ENCODE peak calls at places on chromosomes 13 and 19, in six cellular contexts. One of them, this sample, is unnamed.

GRCh38 chr19:54391589-54392061 is 23.6 kb upstream of the TTYH1 start:
- DNase-seq in PC-9: no peak
- DNase-seq in MM.1S: no peak
- DNase-seq in GM23338: peak; percentile 71
- DNase-seq in endothelial cell of umbilical vein: no peak
- DNase-seq in PC-3: peak; percentile 58
- DNase-seq in this sample: peak; percentile 32

GRCh38 chr19:55597493-55597892 is 1.8 kb downstream of the FIZ1 start:
- DNase-seq in PC-9: peak; percentile 30
- DNase-seq in MM.1S: no peak
- DNase-seq in GM23338: no peak
- DNase-seq in endothelial cell of umbilical vein: no peak
- DNase-seq in PC-3: no peak
- DNase-seq in this sample: no peak

GRCh38 chr19:4443188-4443587 is 14.4 kb downstream of the UBXN6 start:
- DNase-seq in PC-9: no peak
- DNase-seq in MM.1S: no peak
- DNase-seq in GM23338: no peak
- DNase-seq in endothelial cell of umbilical vein: no peak
- DNase-seq in PC-3: no peak
- DNase-seq in this sample: no peak

GRCh38 chr19:50459638-50460037 is 16.7 kb upstream of the EMC10 start:
- DNase-seq in PC-9: no peak
- DNase-seq in MM.1S: no peak
- DNase-seq in GM23338: no peak
- DNase-seq in endothelial cell of umbilical vein: no peak
- DNase-seq in PC-3: no peak
- DNase-seq in this sample: no peak

GRCh38 chr19:38726761-38727301 is 17.4 kb downstream of the CAPN12 start:
- DNase-seq in PC-9: no peak
- DNase-seq in MM.1S: no peak
- DNase-seq in GM23338: no peak
- DNase-seq in endothelial cell of umbilical vein: no peak
- DNase-seq in PC-3: no peak
- DNase-seq in this sample: no peak

GRCh38 chr19:13633109-13633508 is 126.8 kb upstream of the CACNA1A start:
- DNase-seq in PC-9: no peak
- DNase-seq in MM.1S: no peak
- DNase-seq in GM23338: peak; percentile 60
- DNase-seq in endothelial cell of umbilical vein: peak; percentile 80
- DNase-seq in PC-3: peak; percentile 58
- DNase-seq in this sample: peak; percentile 74

GRCh38 chr19:17136026-17136425 is 60.4 kb downstream of the MYO9B start:
- DNase-seq in PC-9: no peak
- DNase-seq in MM.1S: no peak
- DNase-seq in GM23338: peak; percentile 37
- DNase-seq in endothelial cell of umbilical vein: peak; percentile 25
- DNase-seq in PC-3: no peak
- DNase-seq in this sample: no peak

GRCh38 chr19:19105365-19106060 is 32.8 kb downstream of the TMEM161A start:
- DNase-seq in PC-9: no peak
- DNase-seq in MM.1S: no peak
- DNase-seq in GM23338: peak; percentile 96
- DNase-seq in endothelial cell of umbilical vein: peak; percentile 49
- DNase-seq in PC-3: peak; percentile 14
- DNase-seq in this sample: peak; percentile 83

GRCh38 chr19:8576273-8576993 is 809 bp downstream of the MYO1F start:
- DNase-seq in PC-9: peak; percentile 33
- DNase-seq in MM.1S: no peak
- DNase-seq in GM23338: no peak
- DNase-seq in endothelial cell of umbilical vein: no peak
- DNase-seq in PC-3: peak; percentile 21
- DNase-seq in this sample: no peak

GRCh38 chr13:66994097-66994496 is 236.0 kb downstream of the PCDH9 start:
- DNase-seq in PC-9: no peak
- DNase-seq in MM.1S: peak; percentile 8
- DNase-seq in GM23338: peak; percentile 95
- DNase-seq in endothelial cell of umbilical vein: peak; percentile 81
- DNase-seq in PC-3: no peak
- DNase-seq in this sample: peak; percentile 75

GRCh38 chr19:10543420-10544241 is at the start of gene ATG4D:
- DNase-seq in PC-9: peak; percentile 87
- DNase-seq in MM.1S: peak; percentile 90
- DNase-seq in GM23338: peak; percentile 93
- DNase-seq in endothelial cell of umbilical vein: peak; percentile 58
- DNase-seq in PC-3: peak; percentile 81
- DNase-seq in this sample: peak; percentile 86

GRCh38 chr19:43700368-43701015 is 15.4 kb upstream of the IRGC start:
- DNase-seq in PC-9: no peak
- DNase-seq in MM.1S: peak; percentile 14
- DNase-seq in GM23338: no peak
- DNase-seq in endothelial cell of umbilical vein: peak; percentile 69
- DNase-seq in PC-3: peak; percentile 70
- DNase-seq in this sample: peak; percentile 21

GRCh38 chr19:31553112-31553843 is 204.0 kb upstream of the TSHZ3 start:
- DNase-seq in PC-9: no peak
- DNase-seq in MM.1S: no peak
- DNase-seq in GM23338: no peak
- DNase-seq in endothelial cell of umbilical vein: no peak
- DNase-seq in PC-3: peak; percentile 6
- DNase-seq in this sample: no peak

GRCh38 chr13:107252428-107252827 is 684.5 kb upstream of the ARGLU1 start:
- DNase-seq in PC-9: no peak
- DNase-seq in MM.1S: no peak
- DNase-seq in GM23338: no peak
- DNase-seq in endothelial cell of umbilical vein: no peak
- DNase-seq in PC-3: no peak
- DNase-seq in this sample: no peak

GRCh38 chr13:70043685-70044084 is 63.9 kb upstream of the ATXN8OS start:
- DNase-seq in PC-9: no peak
- DNase-seq in MM.1S: no peak
- DNase-seq in GM23338: no peak
- DNase-seq in endothelial cell of umbilical vein: no peak
- DNase-seq in PC-3: peak; percentile 8
- DNase-seq in this sample: no peak

GRCh38 chr13:113747291-113747833 is 11.7 kb upstream of the TMEM255B start:
- DNase-seq in PC-9: no peak
- DNase-seq in MM.1S: no peak
- DNase-seq in GM23338: no peak
- DNase-seq in endothelial cell of umbilical vein: no peak
- DNase-seq in PC-3: no peak
- DNase-seq in this sample: no peak

GRCh38 chr13:93364166-93364565 is 137.6 kb downstream of the GPC6 start:
- DNase-seq in PC-9: no peak
- DNase-seq in MM.1S: no peak
- DNase-seq in GM23338: no peak
- DNase-seq in endothelial cell of umbilical vein: no peak
- DNase-seq in PC-3: peak; percentile 61
- DNase-seq in this sample: no peak

GRCh38 chr19:10751109-10751972 is 33.5 kb downstream of the DNM2 start:
- DNase-seq in PC-9: no peak
- DNase-seq in MM.1S: no peak
- DNase-seq in GM23338: peak; percentile 39
- DNase-seq in endothelial cell of umbilical vein: peak; percentile 46
- DNase-seq in PC-3: no peak
- DNase-seq in this sample: no peak

GRCh38 chr13:104256701-104257100 is 1190.5 kb upstream of the SLC10A2 start:
- DNase-seq in PC-9: no peak
- DNase-seq in MM.1S: no peak
- DNase-seq in GM23338: no peak
- DNase-seq in endothelial cell of umbilical vein: no peak
- DNase-seq in PC-3: no peak
- DNase-seq in this sample: no peak

GRCh38 chr13:33494596-33495214 is 209.2 kb upstream of the STARD13 start:
- DNase-seq in PC-9: peak; percentile 42
- DNase-seq in MM.1S: no peak
- DNase-seq in GM23338: peak; percentile 20
- DNase-seq in endothelial cell of umbilical vein: peak; percentile 99
- DNase-seq in PC-3: peak; percentile 86
- DNase-seq in this sample: peak; percentile 96

GRCh38 chr13:79870766-79871165 is 389.8 kb downstream of the NDFIP2 start:
- DNase-seq in PC-9: no peak
- DNase-seq in MM.1S: no peak
- DNase-seq in GM23338: no peak
- DNase-seq in endothelial cell of umbilical vein: peak; percentile 10
- DNase-seq in PC-3: no peak
- DNase-seq in this sample: no peak

GRCh38 chr13:44853641-44854040 is 135.6 kb downstream of the NUFIP1 start:
- DNase-seq in PC-9: peak; percentile 77
- DNase-seq in MM.1S: no peak
- DNase-seq in GM23338: no peak
- DNase-seq in endothelial cell of umbilical vein: peak; percentile 23
- DNase-seq in PC-3: peak; percentile 69
- DNase-seq in this sample: no peak

GRCh38 chr13:111312944-111313590 is 7.4 kb upstream of the TEX29 start:
- DNase-seq in PC-9: no peak
- DNase-seq in MM.1S: no peak
- DNase-seq in GM23338: no peak
- DNase-seq in endothelial cell of umbilical vein: no peak
- DNase-seq in PC-3: no peak
- DNase-seq in this sample: no peak

GRCh38 chr19:13206581-13206980 is 56.4 kb downstream of the IER2 start:
- DNase-seq in PC-9: no peak
- DNase-seq in MM.1S: no peak
- DNase-seq in GM23338: no peak
- DNase-seq in endothelial cell of umbilical vein: no peak
- DNase-seq in PC-3: no peak
- DNase-seq in this sample: no peak

GRCh38 chr13:106536244-106537034 is 977 bp upstream of the EFNB2 start:
- DNase-seq in PC-9: peak; percentile 70
- DNase-seq in MM.1S: peak; percentile 88
- DNase-seq in GM23338: peak; percentile 96
- DNase-seq in endothelial cell of umbilical vein: peak; percentile 94
- DNase-seq in PC-3: peak; percentile 85
- DNase-seq in this sample: peak; percentile 89

GRCh38 chr13:111900390-111901180 is 166.4 kb upstream of the SOX1 start:
- DNase-seq in PC-9: no peak
- DNase-seq in MM.1S: no peak
- DNase-seq in GM23338: no peak
- DNase-seq in endothelial cell of umbilical vein: no peak
- DNase-seq in PC-3: no peak
- DNase-seq in this sample: no peak

GRCh38 chr19:3073159-3073563 is 10.9 kb upstream of the TLE5 start:
- DNase-seq in PC-9: peak; percentile 55
- DNase-seq in MM.1S: no peak
- DNase-seq in GM23338: peak; percentile 53
- DNase-seq in endothelial cell of umbilical vein: peak; percentile 48
- DNase-seq in PC-3: no peak
- DNase-seq in this sample: peak; percentile 93

GRCh38 chr19:855142-855541 is 3.0 kb downstream of the ELANE start:
- DNase-seq in PC-9: no peak
- DNase-seq in MM.1S: no peak
- DNase-seq in GM23338: no peak
- DNase-seq in endothelial cell of umbilical vein: no peak
- DNase-seq in PC-3: no peak
- DNase-seq in this sample: no peak
- TF ChIP-seq EZH2 in PC-9: no peak
- TF ChIP-seq EZH2 in MM.1S: no peak
- TF ChIP-seq EZH2 in GM23338: no peak
- TF ChIP-seq EZH2 in endothelial cell of umbilical vein: no peak
- TF ChIP-seq EZH2 in PC-3: no peak
- TF ChIP-seq EZH2 in this sample: no peak

GRCh38 chr19:6952956-6953355 is 65.6 kb downstream of the ADGRE1 start:
- DNase-seq in PC-9: no peak
- DNase-seq in MM.1S: peak; percentile 35
- DNase-seq in GM23338: no peak
- DNase-seq in endothelial cell of umbilical vein: no peak
- DNase-seq in PC-3: no peak
- DNase-seq in this sample: no peak
- TF ChIP-seq CTCF in PC-9: no peak
- TF ChIP-seq CTCF in MM.1S: peak; percentile 42
- TF ChIP-seq CTCF in GM23338: no peak
- TF ChIP-seq CTCF in endothelial cell of umbilical vein: no peak
- TF ChIP-seq CTCF in PC-3: no peak
- TF ChIP-seq CTCF in this sample: no peak

DNA sequence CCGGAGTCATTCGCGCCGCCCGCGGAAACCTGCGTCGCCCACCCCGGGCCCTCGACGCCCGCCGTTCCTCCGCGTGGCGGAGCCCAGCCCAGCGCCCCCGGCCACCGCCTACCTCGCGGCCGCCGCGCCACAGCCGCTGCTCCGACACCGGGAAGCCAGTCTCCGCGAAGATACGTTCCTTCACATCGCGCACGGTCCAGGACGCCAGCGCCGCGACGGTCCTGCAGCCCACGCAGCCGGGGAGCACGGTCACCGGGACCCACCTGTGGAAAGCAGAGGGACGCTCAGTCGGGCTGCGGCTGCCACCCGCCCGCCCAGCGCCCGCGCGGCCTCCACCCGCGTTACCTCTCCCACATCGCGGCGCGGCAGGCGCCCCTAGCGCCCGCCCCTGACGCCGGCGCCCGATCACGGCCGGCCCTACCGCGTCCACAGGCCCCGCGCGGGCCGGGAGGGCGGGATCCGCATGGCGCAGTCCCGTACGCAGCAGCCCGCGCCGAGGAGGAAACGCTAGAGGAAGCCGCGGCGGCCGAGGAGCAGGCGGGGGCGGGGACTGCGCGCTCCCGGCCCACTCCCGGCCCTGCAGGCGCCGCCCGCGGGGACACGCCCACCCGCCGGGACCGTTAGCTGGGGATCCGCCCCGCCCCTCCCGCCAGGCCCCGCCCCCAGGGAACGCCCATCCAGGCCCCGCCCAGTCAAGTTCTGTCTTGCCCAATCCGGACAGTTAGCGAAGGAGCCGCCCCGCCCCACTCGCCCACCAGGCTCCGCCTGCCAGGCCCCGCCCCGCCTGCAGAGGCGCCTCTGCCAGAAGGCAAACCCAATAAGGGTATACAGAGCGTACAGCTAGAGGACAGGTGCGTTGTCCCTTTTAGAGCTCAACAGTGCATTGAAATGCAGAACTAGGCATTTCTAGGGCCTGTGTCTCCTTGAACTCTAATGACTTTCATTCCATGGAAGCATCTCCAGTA is 58.2 kb downstream of the SACS start:
- DNase-seq in PC-9: peak; percentile 56
- DNase-seq in MM.1S: peak; percentile 81
- DNase-seq in GM23338: peak; percentile 93
- DNase-seq in endothelial cell of umbilical vein: peak; percentile 97
- DNase-seq in PC-3: peak; percentile 87
- DNase-seq in this sample: peak; percentile 95
- TF ChIP-seq EZH2 in PC-9: no peak
- TF ChIP-seq EZH2 in MM.1S: no peak
- TF ChIP-seq EZH2 in GM23338: no peak
- TF ChIP-seq EZH2 in endothelial cell of umbilical vein: no peak
- TF ChIP-seq EZH2 in PC-3: no peak
- TF ChIP-seq EZH2 in this sample: no peak

DNA sequence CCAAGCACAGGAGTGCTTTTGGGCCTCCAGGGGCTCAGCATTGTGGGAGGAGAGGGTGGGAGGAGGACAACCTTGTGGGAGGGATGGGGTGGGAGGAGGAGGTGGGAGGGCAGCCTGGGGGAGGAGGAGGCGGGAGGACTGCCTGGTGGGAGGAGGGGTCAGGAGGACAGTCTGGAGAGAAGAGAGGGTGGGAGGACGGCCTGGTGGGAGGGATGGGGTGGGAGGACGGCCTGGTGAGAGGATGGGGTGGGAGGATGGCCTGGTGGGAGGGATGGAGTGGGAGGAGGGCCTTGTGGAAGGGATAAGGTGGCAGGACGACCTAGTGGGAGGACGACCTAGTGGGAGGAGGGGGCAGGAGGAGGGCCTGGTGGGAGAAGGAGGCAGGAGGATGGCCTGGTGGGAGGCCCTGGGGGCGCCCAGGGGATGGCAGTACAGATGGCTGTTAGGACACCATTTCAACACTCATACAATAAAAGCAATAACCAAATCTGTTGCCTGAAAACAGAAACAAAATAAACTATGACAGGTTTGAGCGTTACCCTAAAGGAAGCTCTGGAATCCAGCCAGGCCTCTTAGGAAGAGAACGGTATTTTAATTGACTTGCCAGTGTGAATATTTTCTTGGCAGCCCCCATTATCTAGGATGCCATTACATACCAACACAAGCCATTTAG is 63.7 kb downstream of the CRYL1 start:
- DNase-seq in PC-9: no peak
- DNase-seq in MM.1S: no peak
- DNase-seq in GM23338: peak; percentile 9
- DNase-seq in endothelial cell of umbilical vein: peak; percentile 46
- DNase-seq in PC-3: no peak
- DNase-seq in this sample: peak; percentile 66
- TF ChIP-seq CTCF in PC-9: no peak
- TF ChIP-seq CTCF in MM.1S: no peak
- TF ChIP-seq CTCF in GM23338: no peak
- TF ChIP-seq CTCF in endothelial cell of umbilical vein: no peak
- TF ChIP-seq CTCF in PC-3: no peak
- TF ChIP-seq CTCF in this sample: no peak